ENCODE peak calls at places on chromosomes 16 and 17, in four cellular contexts. N is GM12878, F is K562, J is H1. W is an unnamed sample.

GRCh38 chr17:75518983-75519540 is 2.7 kb downstream of the TSEN54 start:
- DNase-seq in N (no peak), F (no peak), J (no peak), W (no peak)

GRCh38 chr16:70786020-70786419 is 14.9 kb downstream of the VAC14 start:
- DNase-seq in J (no peak), N (no peak), F (no peak), W (no peak)

GRCh38 chr17:15909481-15909991 is 35.4 kb upstream of the ADORA2B start:
- DNase-seq in J (no peak), F (no peak), N (no peak), W (peak)

GRCh38 chr17:68295086-68295485 is 3.8 kb downstream of the ARSG start:
- DNase-seq in F (no peak), N (no peak), J (no peak), W (no peak)

GRCh38 chr16:58393138-58393504 is 850 bp downstream of the GINS3 start:
- DNase-seq in N (no peak), F (peak), J (no peak), W (peak)

GRCh38 chr16:49827806-49828428 is 28.0 kb downstream of the ZNF423 start:
- DNase-seq in F (no peak), N (no peak), J (no peak), W (no peak)

GRCh38 chr17:14300628-14301278 is at the start of gene HS3ST3B1:
- DNase-seq in N (no peak), F (peak), J (peak), W (peak)

GRCh38 chr17:82536220-82537201 is 17.0 kb downstream of the FOXK2 start:
- DNase-seq in F (no peak), N (no peak), J (no peak), W (peak)

GRCh38 chr17:74332763-74333220 is 6.8 kb downstream of the KIF19 start:
- DNase-seq in J (no peak), F (peak), N (no peak), W (no peak)

GRCh38 chr16:78504391-78504945 is 405.0 kb downstream of the WWOX start:
- DNase-seq in F (no peak), N (no peak), J (no peak), W (no peak)

GRCh38 chr16:3618782-3619166 is 7.4 kb upstream of the SLX4 start:
- DNase-seq in F (peak), N (no peak), J (no peak), W (no peak)

GRCh38 chr16:25625620-25626019 is 66.1 kb upstream of the HS3ST4 start:
- DNase-seq in F (no peak), N (no peak), J (no peak), W (no peak)

GRCh38 chr17:57849163-57849873 is 526 bp downstream of the MRPS23 start:
- DNase-seq in N (no peak), F (peak), J (no peak), W (peak)

GRCh38 chr17:14886200-14886739 is 378.9 kb downstream of the PMP22 start:
- DNase-seq in N (no peak), J (no peak), F (peak), W (no peak)

GRCh38 chr17:79020631-79021301 is 3.2 kb upstream of the C1QTNF1 start:
- DNase-seq in J (no peak), F (no peak), N (no peak), W (no peak)

GRCh38 chr16:85296859-85297698 is 184.8 kb upstream of the CIBAR2 start:
- DNase-seq in F (peak), J (peak), N (no peak), W (peak)

GRCh38 chr16:4372578-4373355 is 1.1 kb downstream of the VASN start:
- DNase-seq in N (no peak), J (no peak), F (peak), W (peak)

GRCh38 chr16:7313170-7313569 is 19.5 kb upstream of the RBFOX1 start:
- DNase-seq in F (peak), N (no peak), J (no peak), W (peak)

GRCh38 chr17:4033751-4034251 is 69.6 kb upstream of the ATP2A3 start:
- DNase-seq in F (no peak), J (no peak), N (no peak), W (no peak)

GRCh38 chr16:47492428-47493357 is 31.6 kb downstream of the PHKB start:
- DNase-seq in J (no peak), N (peak), F (peak), W (no peak)

GRCh38 chr17:4998027-4998665 is 396 bp downstream of the KIF1C start:
- DNase-seq in J (peak), N (no peak), F (no peak), W (peak)

GRCh38 chr16:71927787-71928186 is 32.5 kb downstream of the IST1 start:
- DNase-seq in N (no peak), F (no peak), J (no peak), W (no peak)

GRCh38 chr17:17605747-17606083 is 14.2 kb upstream of the PEMT start:
- DNase-seq in F (no peak), N (no peak), J (no peak), W (no peak)

GRCh38 chr16:49340466-49340865 is 33.1 kb upstream of the C16orf78 start:
- DNase-seq in J (no peak), N (no peak), F (no peak), W (no peak)

GRCh38 chr17:2926019-2926650 is 129.9 kb downstream of the RAP1GAP2 start:
- DNase-seq in F (no peak), N (no peak), J (no peak), W (peak)

GRCh38 chr16:73713817-73714495 is 582.7 kb upstream of the PSMD7 start:
- DNase-seq in J (peak), F (peak), N (no peak), W (peak)

GRCh38 chr17:9054611-9055010 is 33.3 kb downstream of the NTN1 start:
- DNase-seq in J (peak), N (no peak), F (no peak), W (no peak)

GRCh38 chr16:86956437-86956836 is 360.8 kb downstream of the C16orf95 start:
- DNase-seq in J (no peak), N (no peak), F (no peak), W (no peak)

GRCh38 chr16:64974381-64974780 is 147.5 kb downstream of the CDH11 start:
- DNase-seq in N (no peak), J (no peak), F (no peak), W (no peak)

GRCh38 chr16:68090109-68090508 is 4.9 kb downstream of the NFATC3 start:
- DNase-seq in J (no peak), F (peak), N (no peak), W (no peak)

GRCh38 chr17:50853015-50853615 is 13.0 kb downstream of the TOB1 start:
- DNase-seq in J (no peak), F (no peak), N (no peak), W (no peak)

GRCh38 chr17:57606111-57606875 is 138.8 kb downstream of the CCDC182 start:
- DNase-seq in N (no peak), J (no peak), F (no peak), W (no peak)

GRCh38 chr16:24988593-24989338 is 26.4 kb downstream of the ARHGAP17 start:
- DNase-seq in F (peak), J (no peak), N (no peak), W (peak)

GRCh38 chr17:18250708-18251107 is 7.8 kb downstream of the FLII start:
- DNase-seq in J (no peak), F (no peak), N (no peak), W (no peak)

GRCh38 chr17:61897548-61898180 is 30.1 kb downstream of the INTS2 start:
- DNase-seq in J (no peak), F (no peak), N (no peak), W (no peak)

GRCh38 chr17:73189417-73190099 is 3.3 kb upstream of the COG1 start:
- DNase-seq in J (no peak), N (no peak), F (peak), W (peak)

GRCh38 chr17:44864831-44865230 is 17.1 kb downstream of the HIGD1B start:
- DNase-seq in N (no peak), J (no peak), F (no peak), W (no peak)

GRCh38 chr16:89116341-89117238 is 22.9 kb downstream of the ACSF3 start:
- DNase-seq in N (no peak), F (no peak), J (no peak), W (no peak)
- H3K9ac ChIP-seq in N (no peak), F (no peak), J (no peak), W (no peak)

GRCh38 chr16:1038932-1039331 is 33.6 kb upstream of the SSTR5 start:
- DNase-seq in J (no peak), N (no peak), F (no peak), W (no peak)

GRCh38 chr16:1036121-1036520 is 36.4 kb upstream of the SSTR5 start:
- DNase-seq in N (no peak), J (no peak), F (no peak), W (no peak)

GRCh38 chr16:1037934-1038257 is 34.7 kb upstream of the SSTR5 start:
- DNase-seq in N (no peak), F (no peak), J (no peak), W (no peak)

GRCh38 chr16:1035066-1035415 is 37.5 kb upstream of the SSTR5 start:
- DNase-seq in F (no peak), N (no peak), J (no peak), W (no peak)

DNA sequence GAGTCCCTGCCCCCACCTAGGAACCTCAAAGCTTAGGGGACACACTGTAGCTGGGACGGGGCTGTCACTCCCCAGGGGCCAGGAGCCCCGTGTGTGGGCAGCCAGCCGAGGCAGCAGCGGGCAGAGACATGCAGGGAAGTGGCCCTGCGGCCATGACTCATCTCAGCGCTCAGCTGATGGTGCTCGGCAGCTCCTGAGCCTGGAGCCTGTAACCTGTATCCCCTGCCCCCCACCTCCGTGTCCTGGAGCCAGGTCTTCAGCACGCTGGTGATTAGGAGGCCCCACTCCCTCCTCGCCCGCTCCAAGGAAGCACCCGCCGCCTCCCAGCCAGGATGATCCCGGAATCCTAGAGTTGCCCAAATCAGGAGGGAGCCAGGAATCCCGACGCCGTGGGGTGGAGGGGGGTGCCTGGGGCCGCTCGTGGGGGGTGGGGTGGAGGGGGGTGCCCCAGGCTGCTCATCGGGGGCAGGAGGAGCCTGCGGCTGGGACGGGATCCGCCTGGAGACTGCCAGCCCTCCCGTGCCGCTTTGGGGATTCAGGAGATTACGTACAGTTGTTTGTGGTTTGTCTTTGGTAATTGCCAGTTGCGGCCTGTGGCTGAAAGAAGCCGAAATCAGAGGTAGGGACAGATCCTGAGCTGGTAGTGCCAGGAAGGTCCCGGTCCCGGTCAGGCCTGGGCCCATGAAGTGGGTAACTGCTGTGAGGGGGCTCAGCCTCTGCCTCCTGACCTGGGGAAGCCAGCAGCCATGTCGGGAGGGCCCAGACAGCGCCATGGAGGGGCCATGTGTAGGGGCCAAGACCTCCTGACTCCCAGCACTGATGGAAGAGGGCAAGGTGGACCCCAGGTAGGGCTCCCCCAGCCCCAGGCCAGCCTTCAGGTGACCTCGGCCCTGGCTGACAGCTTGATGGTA is 35.3 kb upstream of the SSTR5 start:
- DNase-seq in N (no peak), F (no peak), J (no peak), W (no peak)
- TF ChIP-seq NRF1 in N (no peak), F (no peak), J (no peak), W (no peak)

DNA sequence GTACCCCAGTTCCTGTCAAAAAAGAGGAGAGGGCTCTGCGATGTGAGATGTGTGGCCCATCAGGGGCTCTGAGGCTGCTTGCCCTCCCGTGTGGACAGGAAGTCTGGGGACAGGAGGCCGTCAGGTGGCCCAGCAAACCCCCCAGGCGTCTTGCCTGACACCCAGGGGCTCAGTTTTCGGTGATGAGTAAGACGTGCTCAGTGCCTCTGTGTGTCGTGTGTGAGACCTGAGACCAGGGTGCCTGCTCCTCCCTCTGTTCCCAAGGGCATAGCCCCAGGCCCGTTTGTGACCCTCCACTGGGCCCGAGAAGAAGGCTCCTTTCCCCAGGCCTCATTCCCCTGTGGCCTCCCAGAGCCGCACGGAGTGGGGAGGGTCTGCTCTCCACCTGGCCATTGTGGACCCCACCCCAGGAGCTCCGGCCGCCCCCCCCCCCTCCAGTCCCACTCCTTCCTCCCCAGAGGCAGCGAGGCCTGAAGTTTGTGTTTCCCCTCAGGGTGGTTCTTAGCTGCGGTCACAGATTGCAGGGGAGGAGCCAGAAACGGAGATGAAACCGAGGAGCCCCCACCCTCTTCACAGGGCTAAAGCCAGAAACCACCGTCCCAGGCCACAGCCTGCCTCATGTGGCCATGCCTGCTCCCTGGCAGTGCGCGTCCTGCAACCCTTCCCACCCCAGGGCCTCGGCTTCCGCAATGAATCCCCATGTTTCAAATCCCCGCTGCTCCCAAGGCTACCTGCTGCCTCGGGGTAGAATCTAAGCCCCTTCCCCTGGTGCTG is 4.9 kb upstream of the ACTG1 start:
- DNase-seq in J (peak), F (no peak), N (peak), W (no peak)
- H2AFZ ChIP-seq in J (no peak), F (no peak), N (no peak), W (no peak)

DNA sequence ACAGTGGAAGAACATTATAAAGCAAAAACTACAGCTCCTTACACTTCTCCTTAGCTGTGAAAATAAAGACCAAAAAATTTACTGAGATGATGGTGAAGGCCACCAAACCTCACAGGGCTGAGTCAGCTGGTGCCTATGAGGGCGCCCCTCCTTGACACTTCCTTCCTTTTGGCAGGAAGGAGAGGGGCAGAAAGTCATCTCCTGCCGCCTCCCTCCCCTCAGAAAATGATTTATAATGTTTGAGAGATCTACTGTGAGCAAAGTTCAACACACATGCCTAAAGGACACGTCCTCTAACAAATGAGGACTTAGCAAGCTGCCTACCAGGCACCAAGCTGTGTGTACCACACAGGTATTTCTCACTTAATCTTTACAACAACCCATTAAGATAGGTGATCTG is 245.7 kb downstream of the PRKCA start:
- DNase-seq in F (no peak), J (no peak), N (no peak), W (no peak)
- H3K9ac ChIP-seq in F (no peak), J (no peak), N (no peak), W (peak)

DNA sequence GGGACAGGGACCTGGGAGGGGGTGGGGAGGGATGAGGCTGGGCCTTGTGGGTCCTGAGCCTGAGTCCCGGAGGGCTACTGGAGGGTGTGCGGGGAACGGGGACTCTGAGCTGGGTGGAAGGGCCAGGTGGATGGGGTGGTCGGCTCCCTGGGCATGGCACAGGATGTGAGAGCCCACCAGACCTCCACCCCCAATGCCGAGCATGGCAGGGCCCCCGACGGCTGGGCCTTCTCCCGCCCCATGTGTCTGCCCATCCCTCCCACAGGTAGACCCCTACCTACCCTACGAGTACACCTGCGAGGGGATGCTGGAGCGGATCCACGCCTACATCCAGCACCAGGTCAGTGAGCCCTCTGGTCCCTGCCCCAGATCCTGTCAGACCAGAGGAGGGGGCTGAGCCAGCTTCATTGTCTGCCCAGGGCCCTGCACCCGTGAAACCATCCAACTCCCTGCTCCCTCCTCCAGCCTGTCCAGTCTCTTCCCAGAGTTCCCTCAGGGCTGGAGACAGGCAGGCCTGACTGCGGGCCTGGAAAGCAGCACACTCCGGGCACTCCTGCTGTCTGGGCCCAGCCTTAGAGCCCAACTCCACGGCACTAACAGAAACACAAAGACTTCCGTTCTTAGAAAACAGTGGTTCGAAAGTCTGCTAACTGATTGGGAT is 78.0 kb downstream of the MGAT5B start:
- DNase-seq in N (no peak), F (no peak), J (no peak), W (peak)
- TF ChIP-seq NRF1 in N (no peak), F (no peak), J (no peak), W (no peak)

GRCh38 chr17:7361906-7362305 is 7.0 kb downstream of the TMEM95 start:
- DNase-seq in N (no peak), F (no peak), J (no peak), W (no peak)
- H2AFZ ChIP-seq in N (no peak), F (no peak), J (no peak), W (no peak)